ENCODE peak calls at places on chromosomes 11 and 22, in four cellular contexts. Q is colonic mucosa, L is fibroblast of mammary gland, M is cardiac muscle cell. T is an unnamed sample.

GRCh38 chr11:61028135-61028729 is 56.8 kb downstream of the CD6 start:
- DNase-seq in Q (no peak), L (no peak), M (no peak), T (no peak)

GRCh38 chr11:124681421-124681820 is 7.7 kb downstream of the SPA17 start:
- DNase-seq in Q (no peak), L (no peak), M (no peak), T (no peak)

GRCh38 chr11:16759857-16760256 is 21.4 kb downstream of the C11orf58 start:
- DNase-seq in Q (no peak), L (no peak), M (no peak), T (no peak)

GRCh38 chr11:130786586-130786985 is 129.7 kb downstream of the SNX19 start:
- DNase-seq in Q (no peak), L (no peak), M (peak), T (no peak)

GRCh38 chr22:50218996-50219727 is 18.4 kb downstream of the SELENOO start:
- DNase-seq in Q (peak), L (peak), M (peak), T (peak)

GRCh38 chr11:105802390-105802789 is 192.5 kb downstream of the GRIA4 start:
- DNase-seq in Q (no peak), L (no peak), M (no peak), T (no peak)

GRCh38 chr11:92457250-92457649 is 232.6 kb downstream of the FAT3 start:
- DNase-seq in Q (no peak), L (peak), M (no peak), T (no peak)

GRCh38 chr22:23514317-23515038 is 65.6 kb downstream of the IGLL1 start:
- DNase-seq in Q (no peak), L (no peak), M (no peak), T (no peak)

GRCh38 chr11:121561716-121562115 is 108.9 kb upstream of the SORL1-AS1 start:
- DNase-seq in Q (no peak), L (no peak), M (no peak), T (no peak)

GRCh38 chr22:45896961-45897538 is 79.9 kb downstream of the WNT7B start:
- DNase-seq in Q (no peak), L (no peak), M (no peak), T (no peak)

GRCh38 chr11:118079507-118079906 is 2.6 kb downstream of the TMPRSS4 start:
- DNase-seq in Q (peak), L (no peak), M (no peak), T (no peak)

GRCh38 chr11:72350752-72351151 is 83.6 kb downstream of the CLPB start:
- DNase-seq in Q (no peak), L (peak), M (no peak), T (no peak)

GRCh38 chr11:129613076-129613475 is 202.6 kb upstream of the TMEM45B start:
- DNase-seq in Q (no peak), L (no peak), M (no peak), T (no peak)

GRCh38 chr22:48947636-48948035 is 880.0 kb downstream of the BRD1 start:
- DNase-seq in Q (no peak), L (no peak), M (no peak), T (no peak)

GRCh38 chr11:68043349-68044144 is 4.7 kb downstream of the TCIRG1 start:
- DNase-seq in Q (no peak), L (peak), M (no peak), T (peak)

GRCh38 chr22:30185129-30185528 is 61.4 kb downstream of the LIF start:
- DNase-seq in Q (no peak), L (no peak), M (no peak), T (no peak)

GRCh38 chr11:34863048-34863447 is 53.1 kb downstream of the APIP start:
- DNase-seq in Q (no peak), L (no peak), M (no peak), T (no peak)

GRCh38 chr11:4704054-4704789 is at the start of gene MMP26:
- DNase-seq in Q (no peak), L (no peak), M (no peak), T (no peak)

GRCh38 chr11:124327775-124328174 is 7.8 kb upstream of the OR8D2 start:
- DNase-seq in Q (no peak), L (no peak), M (no peak), T (no peak)

GRCh38 chr11:67071420-67072284 is 15.0 kb downstream of the RHOD start:
- DNase-seq in Q (peak), L (peak), M (peak), T (no peak)

GRCh38 chr11:67409261-67409666 is 5.4 kb downstream of the TBC1D10C start:
- DNase-seq in Q (no peak), L (no peak), M (no peak), T (no peak)

GRCh38 chr11:20647976-20648565 is 21.3 kb upstream of the NELL1 start:
- DNase-seq in Q (peak), L (peak), M (peak), T (peak)

GRCh38 chr11:118628432-118628831 is 21.0 kb downstream of the PHLDB1 start:
- DNase-seq in Q (no peak), L (no peak), M (no peak), T (no peak)

GRCh38 chr11:15665368-15665871 is 550.7 kb downstream of the INSC start:
- DNase-seq in Q (peak), L (peak), M (no peak), T (peak)

GRCh38 chr11:35139883-35140282 is 912 bp downstream of the CD44 start:
- DNase-seq in Q (no peak), L (no peak), M (no peak), T (no peak)

GRCh38 chr11:75946531-75947530 is 131.8 kb downstream of the UVRAG start:
- DNase-seq in Q (peak), L (peak), M (no peak), T (peak)

GRCh38 chr22:42068351-42068730 is 2.3 kb downstream of the NAGA start:
- DNase-seq in Q (peak), L (no peak), M (no peak), T (no peak)

GRCh38 chr11:41334007-41334933 is 125.2 kb downstream of the LRRC4C start:
- DNase-seq in Q (no peak), L (no peak), M (no peak), T (no peak)

GRCh38 chr11:130620566-130620965 is 172.1 kb downstream of the ADAMTS15 start:
- DNase-seq in Q (no peak), L (no peak), M (no peak), T (no peak)

GRCh38 chr22:48968201-48968959 is 859.3 kb downstream of the BRD1 start:
- DNase-seq in Q (peak), L (no peak), M (peak), T (no peak)

GRCh38 chr11:113906515-113906914 is 1.9 kb downstream of the HTR3B start:
- DNase-seq in Q (peak), L (no peak), M (no peak), T (no peak)
- TF ChIP-seq CTCF in Q (no peak), L (no peak), M (no peak), T (no peak)

DNA sequence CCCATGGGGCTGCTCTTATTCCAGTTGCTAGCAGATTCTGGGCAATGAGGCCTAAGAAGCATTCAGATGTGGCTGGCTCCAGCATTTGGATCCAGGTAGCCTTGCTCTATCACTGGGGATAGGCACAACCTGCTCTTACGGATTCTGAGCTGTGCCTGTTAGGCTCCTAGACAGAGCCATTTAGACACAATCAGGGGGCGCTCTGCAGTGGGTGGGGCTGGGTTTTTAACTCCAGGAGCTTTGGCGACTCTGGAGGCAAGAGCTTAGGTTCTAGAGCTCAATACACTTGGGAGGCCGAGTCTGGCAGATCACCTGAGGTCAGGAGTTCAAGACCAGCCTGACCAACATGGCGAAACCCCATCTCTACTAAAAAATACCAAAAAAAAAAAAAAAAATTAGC is 32.0 kb downstream of the KCNC1 start:
- DNase-seq in Q (no peak), L (no peak), M (no peak), T (no peak)
- TF ChIP-seq CTCF in Q (no peak), L (no peak), M (no peak), T (no peak)

GRCh38 chr11:123103326-123103980 is 41.5 kb upstream of the HSPA8 start:
- DNase-seq in Q (peak), L (peak), M (peak), T (peak)
- TF ChIP-seq CTCF in Q (peak), L (peak), M (peak), T (peak)

DNA sequence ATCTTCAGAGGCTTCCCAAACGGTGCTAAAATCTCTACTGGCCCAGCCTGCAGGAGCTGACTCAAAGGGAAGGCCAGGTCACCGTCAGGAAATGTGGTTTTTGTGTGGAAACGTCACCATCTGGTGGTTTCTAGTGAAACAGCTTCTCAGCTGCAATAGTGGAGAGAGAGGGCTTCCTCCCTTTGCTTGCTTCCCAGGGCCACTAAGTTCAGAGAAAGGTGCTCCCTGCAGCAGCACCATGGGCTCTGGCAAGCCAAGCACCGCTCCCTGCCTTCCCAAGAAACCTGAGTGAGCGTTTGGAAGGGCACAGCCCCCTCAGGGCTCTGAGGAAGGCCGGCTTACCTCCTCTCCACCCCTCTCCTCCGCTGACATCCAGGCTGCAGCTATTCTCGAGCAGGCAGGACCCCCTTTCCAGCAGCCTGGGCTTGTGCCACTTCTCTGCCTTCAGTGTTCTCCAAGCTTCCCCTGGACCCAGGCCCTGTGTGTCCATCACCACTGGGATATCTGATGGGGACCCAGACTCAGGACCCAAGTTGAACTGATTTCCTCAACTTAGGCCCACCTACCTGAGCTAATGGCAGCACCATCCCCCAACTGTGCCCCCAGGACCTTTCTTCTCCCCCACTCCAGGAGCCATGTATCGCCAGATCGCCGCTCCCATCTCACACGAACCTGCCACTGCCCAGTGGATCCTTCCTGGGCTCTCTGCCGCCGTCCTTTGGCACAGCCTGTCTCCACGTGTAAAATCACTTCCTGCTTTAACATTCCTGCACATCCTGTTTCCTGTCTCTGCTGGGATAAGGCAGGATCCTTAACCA is 9.8 kb downstream of the SPATA19 start:
- DNase-seq in Q (no peak), L (peak), M (peak), T (peak)
- TF ChIP-seq CTCF in Q (peak), L (peak), M (peak), T (peak)

DNA sequence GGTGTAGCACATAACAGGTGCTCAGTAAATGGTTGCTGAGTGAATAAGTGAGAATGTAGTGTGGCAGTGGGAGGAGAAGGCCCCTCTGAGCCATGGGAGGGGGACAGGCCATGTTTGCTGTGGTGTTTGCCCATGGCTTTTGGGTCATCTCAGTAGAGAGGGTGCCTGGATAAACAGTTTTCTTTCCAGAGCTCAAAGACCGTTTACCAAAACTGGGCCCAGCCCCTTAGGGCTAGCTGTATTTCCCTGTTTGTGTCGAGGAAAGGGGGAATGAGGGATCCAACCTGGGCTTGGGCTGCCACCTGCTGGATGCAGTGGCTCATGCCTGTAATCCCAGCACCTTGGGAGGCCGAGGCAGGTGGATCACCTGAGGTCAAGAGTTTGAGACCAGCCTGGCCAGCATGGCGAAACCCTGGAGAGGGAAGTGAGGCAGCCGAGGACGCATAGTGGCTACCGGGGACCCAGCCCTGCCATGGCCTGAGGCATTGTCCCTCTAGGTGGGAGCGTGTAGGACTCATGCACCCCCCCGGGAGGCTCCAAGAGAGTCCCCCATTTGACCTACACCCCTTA is 8.7 kb upstream of the LTO1 start:
- DNase-seq in Q (no peak), L (no peak), M (no peak), T (no peak)
- TF ChIP-seq CTCF in Q (peak), L (peak), M (peak), T (peak)

GRCh38 chr11:9728058-9728457 is 64.2 kb downstream of the SWAP70 start:
- DNase-seq in Q (no peak), L (no peak), M (no peak), T (no peak)
- TF ChIP-seq CTCF in Q (no peak), L (no peak), M (no peak), T (no peak)

GRCh38 chr11:113690619-113691569 is 15.2 kb downstream of the TMPRSS5 start:
- DNase-seq in Q (peak), L (peak), M (no peak), T (peak)
- TF ChIP-seq CTCF in Q (peak), L (peak), M (peak), T (peak)

GRCh38 chr11:119759324-119759723 is 30.3 kb upstream of the NECTIN1 start:
- DNase-seq in Q (no peak), L (peak), M (no peak), T (peak)
- TF ChIP-seq CTCF in Q (no peak), L (no peak), M (no peak), T (no peak)